ENCODE peak calls at places on chromosomes 4 and X, in six cellular contexts. One of them, this sample, is unnamed.

GRCh38 chr4:3174371-3175338 is 74.3 kb upstream of the MSANTD1 start:
- DNase-seq in H1: no peak
- DNase-seq in GM12878: no peak
- DNase-seq in HepG2: no peak
- DNase-seq in HCT116: no peak
- DNase-seq in K562: no peak
- DNase-seq in this sample: no peak

GRCh38 chrX:63514575-63514967 is 163.4 kb upstream of the SPIN4 start:
- DNase-seq in H1: no peak
- DNase-seq in K562: no peak
- DNase-seq in HepG2: no peak
- DNase-seq in HCT116: no peak
- DNase-seq in GM12878: no peak
- DNase-seq in this sample: no peak

GRCh38 chr4:100517864-100518341 is at the start of gene EMCN:
- DNase-seq in H1: no peak
- DNase-seq in HepG2: no peak
- DNase-seq in HCT116: no peak
- DNase-seq in K562: no peak
- DNase-seq in GM12878: no peak
- DNase-seq in this sample: no peak

GRCh38 chr4:83316459-83317170 is 18.0 kb downstream of the HPSE start:
- DNase-seq in K562: no peak
- DNase-seq in GM12878: no peak
- DNase-seq in H1: no peak
- DNase-seq in HCT116: no peak
- DNase-seq in HepG2: no peak
- DNase-seq in this sample: no peak

GRCh38 chr4:18021470-18021719 is 160 bp downstream of the LCORL start:
- DNase-seq in HepG2: no peak
- DNase-seq in GM12878: no peak
- DNase-seq in HCT116: no peak
- DNase-seq in H1: no peak
- DNase-seq in K562: no peak
- DNase-seq in this sample: peak; percentile 20

GRCh38 chr4:5212255-5213032 is 161.2 kb downstream of the STK32B start:
- DNase-seq in K562: no peak
- DNase-seq in GM12878: no peak
- DNase-seq in HepG2: no peak
- DNase-seq in HCT116: no peak
- DNase-seq in H1: no peak
- DNase-seq in this sample: no peak

GRCh38 chr4:48681856-48682255 is 98.2 kb downstream of the FRYL start:
- DNase-seq in HCT116: no peak
- DNase-seq in K562: peak; percentile 59
- DNase-seq in HepG2: peak; percentile 5
- DNase-seq in GM12878: peak; percentile 35
- DNase-seq in H1: no peak
- DNase-seq in this sample: peak; percentile 52

GRCh38 chrX:67587946-67588624 is 44.3 kb downstream of the AR start:
- DNase-seq in HCT116: no peak
- DNase-seq in K562: no peak
- DNase-seq in HepG2: no peak
- DNase-seq in GM12878: no peak
- DNase-seq in H1: no peak
- DNase-seq in this sample: no peak

GRCh38 chrX:75155830-75156525 is at the start of gene ABCB7:
- DNase-seq in HCT116: peak; percentile 35
- DNase-seq in GM12878: peak; percentile 34
- DNase-seq in K562: peak; percentile 74
- DNase-seq in H1: peak; percentile 62
- DNase-seq in HepG2: peak; percentile 65
- DNase-seq in this sample: peak; percentile 67

GRCh38 chrX:150366951-150367545 is 3.9 kb downstream of the MAMLD1 start:
- DNase-seq in HepG2: no peak
- DNase-seq in K562: no peak
- DNase-seq in GM12878: no peak
- DNase-seq in H1: no peak
- DNase-seq in HCT116: no peak
- DNase-seq in this sample: peak; percentile 79

GRCh38 chr4:56425518-56425917 is 9.9 kb downstream of the PPAT start:
- DNase-seq in HCT116: no peak
- DNase-seq in HepG2: no peak
- DNase-seq in H1: no peak
- DNase-seq in K562: no peak
- DNase-seq in GM12878: no peak
- DNase-seq in this sample: no peak

DNA sequence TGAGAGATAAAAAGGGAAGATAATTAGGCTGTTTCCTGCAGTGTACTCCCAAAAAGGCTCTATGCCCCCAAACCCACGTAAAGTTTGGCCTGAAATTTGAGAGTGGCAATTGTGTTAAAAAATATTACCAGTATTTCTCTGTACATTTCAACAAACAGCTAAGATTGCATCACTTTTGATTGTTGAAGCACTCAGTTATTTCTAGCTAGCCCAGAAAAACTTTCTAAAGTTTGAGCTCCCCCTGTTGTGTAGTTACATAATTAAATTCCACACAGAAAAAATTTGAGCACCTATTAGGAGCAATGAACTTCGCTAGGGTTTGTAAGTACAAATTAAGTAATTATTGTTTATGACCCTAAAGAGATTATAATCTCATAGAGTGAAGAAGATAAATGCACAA is 109.4 kb downstream of the DLG3 start:
- DNase-seq in HepG2: peak; percentile 16
- DNase-seq in HCT116: no peak
- DNase-seq in K562: peak; percentile 1
- DNase-seq in GM12878: no peak
- DNase-seq in H1: no peak
- DNase-seq in this sample: peak; percentile 28
- TF ChIP-seq CTCF in HepG2: peak; percentile 15
- TF ChIP-seq CTCF in HCT116: no peak
- TF ChIP-seq CTCF in K562: no peak
- TF ChIP-seq CTCF in GM12878: no peak
- TF ChIP-seq CTCF in H1: no peak
- TF ChIP-seq CTCF in this sample: peak; percentile 34

GRCh38 chr4:141134051-141134450 is 782 bp upstream of the RNF150 start:
- DNase-seq in K562: no peak
- DNase-seq in H1: no peak
- DNase-seq in HepG2: no peak
- DNase-seq in GM12878: no peak
- DNase-seq in HCT116: no peak
- DNase-seq in this sample: peak; percentile 61
- TF ChIP-seq CEBPB in K562: no peak
- TF ChIP-seq CEBPB in H1: no peak
- TF ChIP-seq CEBPB in HepG2: no peak
- TF ChIP-seq CEBPB in GM12878: no peak
- TF ChIP-seq CEBPB in HCT116: no peak
- TF ChIP-seq CEBPB in this sample: no peak

GRCh38 chr4:147547314-147548056 is 66.6 kb downstream of the EDNRA start:
- DNase-seq in HepG2: peak; percentile 29
- DNase-seq in GM12878: no peak
- DNase-seq in K562: no peak
- DNase-seq in H1: no peak
- DNase-seq in HCT116: no peak
- DNase-seq in this sample: peak; percentile 88
- H3K9ac ChIP-seq in HepG2: no peak overlapping the region
- H3K9ac ChIP-seq in GM12878: no peak overlapping the region
- H3K9ac ChIP-seq in K562: no peak overlapping the region
- H3K9ac ChIP-seq in H1: no peak overlapping the region
- H3K9ac ChIP-seq in HCT116: no peak overlapping the region
- H3K9ac ChIP-seq in this sample: peak overlapping the region; percentile 37

DNA sequence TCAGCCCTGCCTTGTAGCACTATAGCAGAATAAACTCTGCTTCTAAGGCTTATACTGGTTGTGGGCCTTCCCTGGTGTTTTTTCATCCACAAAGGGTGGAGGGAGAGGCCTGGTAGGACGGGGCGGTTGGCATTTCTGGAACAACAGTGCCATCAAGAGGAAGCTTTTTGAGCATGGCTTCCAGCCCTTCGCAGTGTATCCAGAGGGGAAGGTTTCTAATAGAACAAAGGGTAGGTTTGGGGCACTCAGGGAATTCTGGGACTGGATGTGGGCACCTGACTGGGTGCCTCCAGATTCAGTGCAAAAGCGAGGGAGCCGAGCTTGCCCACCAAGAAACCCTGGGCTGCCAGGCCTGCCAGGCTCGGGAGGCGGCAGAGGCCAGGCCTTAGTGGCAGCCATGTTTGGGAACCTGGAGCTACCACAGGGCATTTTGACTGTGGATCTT is 229.6 kb upstream of the AGTR2 start:
- DNase-seq in HCT116: no peak
- DNase-seq in H1: peak; percentile 62
- DNase-seq in GM12878: peak; percentile 43
- DNase-seq in HepG2: peak; percentile 83
- DNase-seq in K562: peak; percentile 43
- DNase-seq in this sample: peak; percentile 45
- TF ChIP-seq CTCF in HCT116: peak; percentile 24
- TF ChIP-seq CTCF in H1: peak; percentile 41
- TF ChIP-seq CTCF in GM12878: peak; percentile 40
- TF ChIP-seq CTCF in HepG2: peak; percentile 88
- TF ChIP-seq CTCF in K562: peak; percentile 11
- TF ChIP-seq CTCF in this sample: peak; percentile 36

GRCh38 chrX:37873220-37873619 is 25.8 kb upstream of the DYNLT3 start:
- DNase-seq in GM12878: no peak
- DNase-seq in K562: no peak
- DNase-seq in H1: no peak
- DNase-seq in HCT116: no peak
- DNase-seq in HepG2: no peak
- DNase-seq in this sample: no peak

GRCh38 chrX:37876716-37877115 is 29.3 kb upstream of the DYNLT3 start:
- DNase-seq in K562: no peak
- DNase-seq in HCT116: no peak
- DNase-seq in HepG2: no peak
- DNase-seq in GM12878: no peak
- DNase-seq in H1: no peak
- DNase-seq in this sample: no peak

GRCh38 chrX:37872303-37872655 is 24.9 kb upstream of the DYNLT3 start:
- DNase-seq in K562: no peak
- DNase-seq in GM12878: no peak
- DNase-seq in HepG2: no peak
- DNase-seq in H1: no peak
- DNase-seq in HCT116: no peak
- DNase-seq in this sample: no peak

GRCh38 chrX:37867509-37868153 is 20.3 kb upstream of the DYNLT3 start:
- DNase-seq in HCT116: no peak
- DNase-seq in GM12878: no peak
- DNase-seq in H1: no peak
- DNase-seq in K562: no peak
- DNase-seq in HepG2: no peak
- DNase-seq in this sample: no peak

DNA sequence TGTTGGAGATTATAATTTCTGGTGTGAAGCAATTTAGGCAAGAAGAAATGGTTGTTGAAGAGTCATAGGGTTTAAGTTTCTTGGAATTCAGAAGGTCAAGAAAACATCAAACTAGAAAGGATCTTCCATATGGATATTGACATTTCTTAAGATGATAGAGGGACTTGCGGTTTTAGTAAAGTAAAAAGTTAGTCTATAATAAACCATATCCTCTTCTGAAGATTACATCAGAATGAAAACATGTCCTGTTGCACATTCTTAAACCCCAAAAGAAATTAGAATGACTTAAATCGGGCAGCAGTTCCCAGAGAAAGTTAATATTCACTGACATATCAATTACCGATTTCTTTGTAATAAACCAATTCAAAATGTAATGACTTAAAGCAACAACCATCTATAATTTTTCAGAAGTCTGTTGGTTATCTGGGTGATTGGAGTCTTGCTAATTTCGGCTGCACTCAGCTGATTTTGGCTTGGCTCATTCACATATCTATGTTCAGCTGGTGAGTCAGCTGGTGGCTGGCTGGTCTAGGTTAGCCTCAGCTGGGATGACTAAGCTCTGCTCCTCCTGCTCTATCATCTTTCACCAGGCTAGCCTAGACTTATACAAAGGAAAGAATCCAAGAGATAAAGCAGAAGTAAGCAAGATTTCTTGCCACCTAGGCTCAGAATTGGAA is 24.4 kb upstream of the DYNLT3 start:
- DNase-seq in H1: no peak
- DNase-seq in GM12878: no peak
- DNase-seq in HepG2: no peak
- DNase-seq in K562: peak; percentile 64
- DNase-seq in HCT116: peak; percentile 12
- DNase-seq in this sample: peak; percentile 93
- TF ChIP-seq CEBPB in H1: no peak
- TF ChIP-seq CEBPB in GM12878: no peak
- TF ChIP-seq CEBPB in HepG2: no peak
- TF ChIP-seq CEBPB in K562: no peak
- TF ChIP-seq CEBPB in HCT116: no peak
- TF ChIP-seq CEBPB in this sample: peak; percentile 32

This sample was measured in IMR-90.